ENCODE peak calls at places on chromosomes 5 and 9, in nine cellular contexts. One of them, this sample, is unnamed.

GRCh38 chr5:180632768-180633167 is 16.6 kb downstream of the FLT4 start:
- DNase-seq in GM23338: no peak
- DNase-seq in prostate gland: no peak
- DNase-seq in spleen: peak; percentile 74
- DNase-seq in transverse colon: no peak
- DNase-seq in stomach: no peak
- DNase-seq in sigmoid colon: peak; percentile 57
- DNase-seq in SK-N-SH: no peak
- DNase-seq in HCT116: no peak
- DNase-seq in this sample: peak; percentile 52

GRCh38 chr5:61202213-61202612 is 39.9 kb upstream of the SMIM15 start:
- DNase-seq in GM23338: no peak
- DNase-seq in prostate gland: no peak
- DNase-seq in spleen: no peak
- DNase-seq in transverse colon: no peak
- DNase-seq in stomach: no peak
- DNase-seq in sigmoid colon: no peak
- DNase-seq in SK-N-SH: no peak
- DNase-seq in HCT116: no peak
- DNase-seq in this sample: no peak

GRCh38 chr5:95621839-95622629 is 2.1 kb downstream of the GPR150 start:
- DNase-seq in GM23338: no peak
- DNase-seq in prostate gland: no peak
- DNase-seq in spleen: no peak
- DNase-seq in transverse colon: peak; percentile 20
- DNase-seq in stomach: no peak
- DNase-seq in sigmoid colon: no peak
- DNase-seq in SK-N-SH: no peak
- DNase-seq in HCT116: no peak
- DNase-seq in this sample: no peak

GRCh38 chr5:95401601-95402000 is 10.4 kb downstream of the FAM81B start:
- DNase-seq in GM23338: no peak
- DNase-seq in prostate gland: no peak
- DNase-seq in spleen: no peak
- DNase-seq in transverse colon: no peak
- DNase-seq in stomach: no peak
- DNase-seq in sigmoid colon: no peak
- DNase-seq in SK-N-SH: no peak
- DNase-seq in HCT116: no peak
- DNase-seq in this sample: no peak

GRCh38 chr5:180852510-180852909 is 8.6 kb downstream of the ZFP62 start:
- DNase-seq in GM23338: no peak
- DNase-seq in prostate gland: no peak
- DNase-seq in spleen: no peak
- DNase-seq in transverse colon: no peak
- DNase-seq in stomach: no peak
- DNase-seq in sigmoid colon: no peak
- DNase-seq in SK-N-SH: no peak
- DNase-seq in HCT116: no peak
- DNase-seq in this sample: no peak

GRCh38 chr5:132979367-132979935 is 16.0 kb upstream of the AFF4 start:
- DNase-seq in GM23338: no peak
- DNase-seq in prostate gland: no peak
- DNase-seq in spleen: no peak
- DNase-seq in transverse colon: no peak
- DNase-seq in stomach: no peak
- DNase-seq in sigmoid colon: no peak
- DNase-seq in SK-N-SH: no peak
- DNase-seq in HCT116: no peak
- DNase-seq in this sample: no peak

GRCh38 chr5:141513627-141514329 is 24.9 kb downstream of the PCDHGC5 start:
- DNase-seq in GM23338: peak; percentile 91
- DNase-seq in prostate gland: peak; percentile 70
- DNase-seq in spleen: peak; percentile 87
- DNase-seq in transverse colon: peak; percentile 66
- DNase-seq in stomach: no peak
- DNase-seq in sigmoid colon: peak; percentile 94
- DNase-seq in SK-N-SH: peak; percentile 86
- DNase-seq in HCT116: no peak
- DNase-seq in this sample: peak; percentile 87

GRCh38 chr5:141681695-141682641 is at the start of gene ARAP3:
- DNase-seq in GM23338: peak; percentile 85
- DNase-seq in prostate gland: peak; percentile 63
- DNase-seq in spleen: peak; percentile 96
- DNase-seq in transverse colon: peak; percentile 86
- DNase-seq in stomach: peak; percentile 96
- DNase-seq in sigmoid colon: peak; percentile 90
- DNase-seq in SK-N-SH: peak; percentile 91
- DNase-seq in HCT116: peak; percentile 40
- DNase-seq in this sample: peak; percentile 95

DNA sequence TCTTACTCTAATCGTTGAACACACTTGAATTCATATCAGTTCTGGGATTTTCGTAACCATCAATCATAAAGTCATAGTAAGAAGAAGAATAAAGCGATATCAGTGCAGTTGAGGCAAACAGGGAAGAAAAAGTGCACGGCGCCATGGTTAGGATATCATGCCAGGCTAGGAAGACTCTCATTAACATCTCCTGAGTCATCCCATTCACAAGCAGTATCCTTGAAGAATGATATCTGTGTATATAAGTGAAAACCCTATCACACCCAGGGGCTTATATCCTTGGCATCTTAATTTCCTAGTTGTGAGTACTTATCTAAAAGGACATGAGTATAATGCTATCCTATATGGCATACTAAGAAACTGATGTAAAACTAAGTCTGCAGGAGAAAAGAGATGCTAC is 38.6 kb downstream of the NFIB start:
- DNase-seq in GM23338: no peak
- DNase-seq in prostate gland: no peak
- DNase-seq in spleen: no peak
- DNase-seq in transverse colon: no peak
- DNase-seq in stomach: no peak
- DNase-seq in sigmoid colon: no peak
- DNase-seq in SK-N-SH: no peak
- DNase-seq in HCT116: no peak
- DNase-seq in this sample: no peak
- H3K4me1 ChIP-seq in GM23338: peaks cover 49% of the 10 kb centered on the region
- H3K4me1 ChIP-seq in prostate gland: no peaks in the 10 kb centered on the region
- H3K4me1 ChIP-seq in spleen: no peaks in the 10 kb centered on the region
- H3K4me1 ChIP-seq in transverse colon: peaks cover 34% of the 10 kb centered on the region
- H3K4me1 ChIP-seq in stomach: peaks cover 64% of the 10 kb centered on the region
- H3K4me1 ChIP-seq in sigmoid colon: peaks cover 97% of the 10 kb centered on the region
- H3K4me1 ChIP-seq in SK-N-SH: peaks cover 55% of the 10 kb centered on the region
- H3K4me1 ChIP-seq in HCT116: no peaks in the 10 kb centered on the region
- H3K4me1 ChIP-seq in this sample: peaks cover 41% of the 10 kb centered on the region

DNA sequence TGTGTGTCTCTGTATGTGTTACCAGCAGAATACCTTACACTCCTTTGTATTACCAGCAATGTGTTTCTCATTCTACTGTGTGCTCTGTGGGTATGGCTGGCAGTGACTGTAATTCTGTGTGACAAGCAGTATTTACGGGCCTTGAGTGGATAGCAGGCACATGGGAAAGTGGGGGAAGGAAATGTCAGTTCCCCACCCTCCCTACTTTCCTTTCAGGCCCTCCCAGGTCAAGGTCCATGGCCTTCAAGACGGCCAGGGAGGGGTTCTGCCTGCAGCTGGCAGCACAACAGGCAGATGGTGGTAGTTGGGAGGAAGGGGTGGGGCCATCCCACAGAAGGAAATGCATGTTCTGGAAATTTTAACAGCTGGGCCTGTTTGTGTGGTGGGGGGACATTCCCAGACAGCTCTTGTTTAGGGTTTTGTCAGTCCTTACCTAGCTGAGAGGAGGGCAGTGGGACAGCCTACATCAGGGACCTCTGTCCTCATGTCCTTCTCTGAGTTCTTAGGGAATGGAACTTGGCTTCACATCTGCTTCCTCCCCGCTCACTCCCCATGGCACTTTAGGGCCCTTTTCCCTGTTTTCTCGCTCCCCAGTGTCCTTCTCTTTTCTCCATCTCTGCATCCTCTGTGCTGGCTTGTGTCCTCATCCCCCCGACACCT is 14.6 kb upstream of the TNIP1 start:
- DNase-seq in GM23338: no peak
- DNase-seq in prostate gland: no peak
- DNase-seq in spleen: no peak
- DNase-seq in transverse colon: peak; percentile 91
- DNase-seq in stomach: peak; percentile 60
- DNase-seq in sigmoid colon: no peak
- DNase-seq in SK-N-SH: peak; percentile 36
- DNase-seq in HCT116: no peak
- DNase-seq in this sample: no peak
- TF ChIP-seq POLR2AphosphoS5 in GM23338: no peak
- TF ChIP-seq POLR2AphosphoS5 in prostate gland: no peak
- TF ChIP-seq POLR2AphosphoS5 in spleen: peak; percentile 88
- TF ChIP-seq POLR2AphosphoS5 in transverse colon: peak; percentile 91
- TF ChIP-seq POLR2AphosphoS5 in stomach: no peak
- TF ChIP-seq POLR2AphosphoS5 in sigmoid colon: peak; percentile 20
- TF ChIP-seq POLR2AphosphoS5 in SK-N-SH: peak; percentile 18
- TF ChIP-seq POLR2AphosphoS5 in HCT116: no peak
- TF ChIP-seq POLR2AphosphoS5 in this sample: peak; percentile 65

GRCh38 chr5:169300468-169301385 is at the start of gene SLIT3:
- DNase-seq in GM23338: peak; percentile 89
- DNase-seq in prostate gland: peak; percentile 47
- DNase-seq in spleen: peak; percentile 78
- DNase-seq in transverse colon: peak; percentile 50
- DNase-seq in stomach: peak; percentile 67
- DNase-seq in sigmoid colon: peak; percentile 94
- DNase-seq in SK-N-SH: peak; percentile 90
- DNase-seq in HCT116: no peak
- DNase-seq in this sample: no peak

GRCh38 chr5:169302491-169303118 is 1.7 kb upstream of the SLIT3 start:
- DNase-seq in GM23338: peak; percentile 88
- DNase-seq in prostate gland: peak; percentile 63
- DNase-seq in spleen: peak; percentile 81
- DNase-seq in transverse colon: peak; percentile 71
- DNase-seq in stomach: peak; percentile 74
- DNase-seq in sigmoid colon: peak; percentile 91
- DNase-seq in SK-N-SH: peak; percentile 69
- DNase-seq in HCT116: peak; percentile 48
- DNase-seq in this sample: no peak

GRCh38 chr5:169301386-169301930 is 519 bp upstream of the SLIT3 start:
- DNase-seq in GM23338: peak; percentile 48
- DNase-seq in prostate gland: no peak
- DNase-seq in spleen: no peak
- DNase-seq in transverse colon: no peak
- DNase-seq in stomach: no peak
- DNase-seq in sigmoid colon: no peak
- DNase-seq in SK-N-SH: peak; percentile 32
- DNase-seq in HCT116: no peak
- DNase-seq in this sample: no peak

GRCh38 chr5:169303119-169303515 is 2.2 kb upstream of the SLIT3 start:
- DNase-seq in GM23338: no peak
- DNase-seq in prostate gland: no peak
- DNase-seq in spleen: no peak
- DNase-seq in transverse colon: no peak
- DNase-seq in stomach: no peak
- DNase-seq in sigmoid colon: no peak
- DNase-seq in SK-N-SH: no peak
- DNase-seq in HCT116: no peak
- DNase-seq in this sample: no peak

DNA sequence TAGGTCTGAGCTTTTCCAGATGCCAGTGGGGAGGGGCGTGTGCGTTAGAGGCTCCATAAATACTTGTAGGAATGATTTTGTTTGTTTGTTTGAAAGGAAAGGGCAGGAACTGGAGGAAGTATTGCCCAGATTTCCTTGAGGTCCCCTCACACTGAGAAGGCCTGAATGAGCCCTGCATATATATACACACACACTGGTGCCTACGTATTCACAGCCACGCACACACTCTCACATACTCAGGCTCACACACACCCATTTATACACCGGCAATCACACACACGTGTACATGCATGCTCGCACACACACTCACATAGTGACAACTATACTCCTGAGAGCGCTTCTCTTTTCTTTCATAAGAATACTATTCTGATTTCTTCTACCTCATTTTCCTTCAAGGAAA is 1.1 kb upstream of the SLIT3 start:
- DNase-seq in GM23338: no peak
- DNase-seq in prostate gland: no peak
- DNase-seq in spleen: no peak
- DNase-seq in transverse colon: no peak
- DNase-seq in stomach: no peak
- DNase-seq in sigmoid colon: no peak
- DNase-seq in SK-N-SH: no peak
- DNase-seq in HCT116: no peak
- DNase-seq in this sample: no peak
- H3K4me3 ChIP-seq in GM23338: peak overlapping the region; percentile 69
- H3K4me3 ChIP-seq in prostate gland: no peak overlapping the region
- H3K4me3 ChIP-seq in spleen: no peak overlapping the region
- H3K4me3 ChIP-seq in transverse colon: no peak overlapping the region
- H3K4me3 ChIP-seq in stomach: no peak overlapping the region
- H3K4me3 ChIP-seq in sigmoid colon: no peak overlapping the region
- H3K4me3 ChIP-seq in SK-N-SH: no peak overlapping the region
- H3K4me3 ChIP-seq in HCT116: no peak overlapping the region
- H3K4me3 ChIP-seq in this sample: no peak overlapping the region

GRCh38 chr9:129481424-129481823 is 139.5 kb downstream of the C9orf50 start:
- DNase-seq in GM23338: no peak
- DNase-seq in prostate gland: no peak
- DNase-seq in spleen: no peak
- DNase-seq in transverse colon: no peak
- DNase-seq in stomach: no peak
- DNase-seq in sigmoid colon: no peak
- DNase-seq in SK-N-SH: no peak
- DNase-seq in HCT116: no peak
- DNase-seq in this sample: no peak

GRCh38 chr9:129483467-129484324 is 137.2 kb downstream of the C9orf50 start:
- DNase-seq in GM23338: peak; percentile 65
- DNase-seq in prostate gland: peak; percentile 93
- DNase-seq in spleen: peak; percentile 84
- DNase-seq in transverse colon: peak; percentile 83
- DNase-seq in stomach: peak; percentile 85
- DNase-seq in sigmoid colon: peak; percentile 98
- DNase-seq in SK-N-SH: no peak
- DNase-seq in HCT116: peak; percentile 72
- DNase-seq in this sample: peak; percentile 92

GRCh38 chr9:129480705-129481104 is 140.2 kb downstream of the C9orf50 start:
- DNase-seq in GM23338: no peak
- DNase-seq in prostate gland: no peak
- DNase-seq in spleen: no peak
- DNase-seq in transverse colon: no peak
- DNase-seq in stomach: no peak
- DNase-seq in sigmoid colon: no peak
- DNase-seq in SK-N-SH: no peak
- DNase-seq in HCT116: no peak
- DNase-seq in this sample: no peak

GRCh38 chr9:129482521-129483466 is 138.1 kb downstream of the C9orf50 start:
- DNase-seq in GM23338: peak; percentile 75
- DNase-seq in prostate gland: peak; percentile 88
- DNase-seq in spleen: peak; percentile 88
- DNase-seq in transverse colon: peak; percentile 85
- DNase-seq in stomach: peak; percentile 92
- DNase-seq in sigmoid colon: peak; percentile 96
- DNase-seq in SK-N-SH: peak; percentile 90
- DNase-seq in HCT116: no peak
- DNase-seq in this sample: peak; percentile 95

DNA sequence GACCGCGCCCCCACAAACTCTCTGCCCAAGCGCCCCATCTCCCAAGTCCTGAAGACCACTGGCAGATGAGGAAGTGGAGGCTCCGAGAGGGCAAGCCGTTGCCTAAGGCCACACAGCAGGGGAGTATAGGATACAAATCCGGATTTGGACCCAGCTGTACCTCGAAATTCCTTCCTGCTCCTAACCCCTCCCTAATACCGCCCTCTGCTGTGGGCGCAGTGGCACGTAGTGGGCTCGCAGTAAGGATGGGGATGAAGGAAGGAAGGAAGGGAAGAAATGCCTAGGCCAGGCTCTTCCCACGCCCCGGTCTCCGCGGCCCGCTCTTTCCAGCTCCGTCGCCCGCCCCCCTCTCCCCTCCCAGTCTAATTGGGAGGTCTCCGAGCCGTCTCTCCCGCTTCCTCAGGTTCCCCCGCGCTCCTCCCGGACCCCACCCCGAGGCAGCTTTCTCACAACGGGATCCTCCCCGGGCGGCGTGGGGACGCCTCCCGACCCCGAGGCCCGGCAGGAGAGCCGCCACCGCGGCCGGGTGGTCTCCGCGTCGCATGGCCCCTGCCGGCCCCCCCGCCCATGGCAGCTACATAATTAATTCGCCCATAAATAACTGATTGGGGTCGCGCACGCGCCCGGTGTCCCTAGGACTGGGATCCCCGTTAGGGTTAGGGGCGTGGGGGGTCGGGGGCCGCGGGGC is 138.9 kb downstream of the C9orf50 start:
- DNase-seq in GM23338: peak; percentile 51
- DNase-seq in prostate gland: no peak
- DNase-seq in spleen: peak; percentile 80
- DNase-seq in transverse colon: no peak
- DNase-seq in stomach: no peak
- DNase-seq in sigmoid colon: no peak
- DNase-seq in SK-N-SH: no peak
- DNase-seq in HCT116: no peak
- DNase-seq in this sample: no peak
- H3K4me1 ChIP-seq in GM23338: peaks cover 13% of the 10 kb centered on the region
- H3K4me1 ChIP-seq in prostate gland: peaks cover 28% of the 10 kb centered on the region
- H3K4me1 ChIP-seq in spleen: peaks cover 18% of the 10 kb centered on the region
- H3K4me1 ChIP-seq in transverse colon: peaks cover 39% of the 10 kb centered on the region
- H3K4me1 ChIP-seq in stomach: peaks cover 79% of the 10 kb centered on the region
- H3K4me1 ChIP-seq in sigmoid colon: peaks cover 75% of the 10 kb centered on the region
- H3K4me1 ChIP-seq in SK-N-SH: peaks cover 75% of the 10 kb centered on the region
- H3K4me1 ChIP-seq in HCT116: peaks cover 92% of the 10 kb centered on the region
- H3K4me1 ChIP-seq in this sample: peaks cover 51% of the 10 kb centered on the region